ENCODE peak calls at places on chromosomes 3 and 15, in ten cellular contexts. H is lower lobe of right lung, J is kidney, R is tibial artery, T is cardiac muscle cell, G is psoas muscle, P is A673, I is MM.1S, Z is mucosa of descending colon, D is breast epithelium. X is an unnamed sample.

GRCh38 chr3:48140284-48140683 is 47.9 kb downstream of the CDC25A start:
- DNase-seq in P (no peak), I (no peak), R (no peak), D (no peak), J (no peak), G (no peak), Z (no peak), H (no peak), T (peak), X (no peak)

GRCh38 chr3:172713316-172713715 is 2.4 kb upstream of the NCEH1 start:
- DNase-seq in J (no peak), R (peak), D (no peak), Z (no peak), P (no peak), G (no peak), H (no peak), I (no peak), T (no peak), X (no peak)

GRCh38 chr3:115784739-115785571 is 161.6 kb downstream of the GAP43 start:
- DNase-seq in G (no peak), R (no peak), I (no peak), Z (no peak), T (no peak), H (no peak), D (no peak), P (no peak), J (no peak), X (no peak)

GRCh38 chr3:97612632-97613031 is 151.9 kb upstream of the ARL6 start:
- DNase-seq in J (no peak), I (no peak), H (no peak), Z (no peak), G (no peak), T (no peak), P (no peak), R (no peak), D (no peak), X (no peak)

GRCh38 chr3:129837057-129837631 is 56.4 kb downstream of the TMCC1 start:
- DNase-seq in G (no peak), D (no peak), J (no peak), R (no peak), P (peak), I (no peak), Z (no peak), H (no peak), T (peak), X (no peak)

GRCh38 chr3:111861396-111861795 is 2.3 kb downstream of the PHLDB2 start:
- DNase-seq in I (no peak), H (no peak), J (no peak), D (no peak), P (no peak), G (no peak), T (no peak), R (no peak), Z (no peak), X (no peak)

GRCh38 chr3:59680916-59681315 is 631.1 kb upstream of the CFAP20DC start:
- DNase-seq in D (no peak), Z (no peak), P (no peak), I (no peak), G (no peak), T (no peak), R (no peak), J (no peak), H (no peak), X (no peak)

GRCh38 chr15:72242775-72243370 is 11.9 kb upstream of the PKM start:
- DNase-seq in T (no peak), J (no peak), Z (no peak), G (no peak), I (no peak), H (no peak), P (peak), R (no peak), D (no peak), X (no peak)

GRCh38 chr15:71493526-71493925 is 316.8 kb upstream of the NR2E3 start:
- DNase-seq in I (no peak), R (no peak), Z (no peak), G (no peak), P (no peak), J (no peak), T (no peak), D (no peak), H (no peak), X (no peak)

GRCh38 chr15:63236272-63236671 is 41.1 kb upstream of the APH1B start:
- DNase-seq in R (no peak), P (no peak), Z (no peak), G (no peak), T (peak), D (no peak), I (no peak), H (no peak), J (no peak), X (no peak)

GRCh38 chr15:71648095-71648494 is 162.3 kb upstream of the NR2E3 start:
- DNase-seq in I (no peak), H (no peak), D (no peak), G (no peak), P (no peak), R (no peak), Z (no peak), J (no peak), T (no peak), X (no peak)

GRCh38 chr15:40807888-40808194 is 568 bp upstream of the DNAJC17 start:
- DNase-seq in G (no peak), R (no peak), Z (peak), J (no peak), T (no peak), P (no peak), I (no peak), D (no peak), H (no peak), X (no peak)

GRCh38 chr3:171195686-171196085 is 169.2 kb upstream of the SLC2A2 start:
- DNase-seq in P (no peak), H (no peak), J (no peak), Z (no peak), R (no peak), I (no peak), G (no peak), D (no peak), T (peak), X (no peak)

GRCh38 chr15:39181901-39182300 is 399.0 kb upstream of the THBS1 start:
- DNase-seq in P (no peak), T (no peak), J (no peak), Z (no peak), R (no peak), I (no peak), H (no peak), D (no peak), G (no peak), X (no peak)

GRCh38 chr3:169769287-169770181 is at the start of gene ACTRT3:
- DNase-seq in D (peak), G (peak), R (peak), I (peak), T (peak), Z (peak), P (peak), J (peak), H (peak), X (peak)

GRCh38 chr15:73972984-73973682 is 19.0 kb downstream of the STOML1 start:
- DNase-seq in I (peak), T (peak), Z (peak), P (peak), R (peak), G (peak), D (peak), J (peak), H (peak), X (peak)

GRCh38 chr3:75782506-75782905 is 2.8 kb downstream of the ZNF717 start:
- DNase-seq in J (no peak), I (no peak), R (no peak), D (no peak), T (no peak), G (no peak), H (no peak), Z (no peak), P (no peak), X (no peak)

GRCh38 chr3:128056258-128056657 is 4.0 kb downstream of the SEC61A1 start:
- DNase-seq in P (no peak), R (no peak), J (no peak), D (no peak), I (no peak), G (no peak), Z (no peak), T (no peak), H (no peak), X (no peak)

GRCh38 chr15:69451951-69452701 is 492 bp upstream of the RPLP1 start:
- DNase-seq in J (peak), P (peak), H (peak), T (peak), Z (no peak), I (peak), R (no peak), G (peak), D (no peak), X (no peak)

GRCh38 chr3:76044601-76045600 is 259.6 kb upstream of the ZNF717 start:
- DNase-seq in H (no peak), P (peak), D (no peak), Z (no peak), R (peak), I (peak), T (peak), G (no peak), J (no peak), X (no peak)

GRCh38 chr3:2741520-2741919 is 368.7 kb downstream of the IL5RA start:
- DNase-seq in T (no peak), Z (no peak), R (no peak), D (no peak), P (no peak), H (no peak), J (no peak), I (no peak), G (no peak), X (no peak)

GRCh38 chr3:124529826-124530571 is 200.3 kb upstream of the UMPS start:
- DNase-seq in P (peak), T (no peak), G (no peak), I (no peak), D (peak), J (no peak), R (no peak), Z (no peak), H (no peak), X (peak)

GRCh38 chr3:171679011-171679492 is 131.2 kb downstream of the PLD1 start:
- DNase-seq in H (no peak), T (no peak), I (no peak), D (no peak), Z (no peak), R (no peak), G (no peak), J (no peak), P (no peak), X (no peak)

GRCh38 chr3:8482960-8483665 is 18.5 kb upstream of the LMCD1 start:
- DNase-seq in J (peak), T (peak), R (peak), I (no peak), D (peak), H (peak), P (peak), G (peak), Z (peak), X (peak)

GRCh38 chr3:148582126-148582525 is 115.6 kb upstream of the AGTR1 start:
- DNase-seq in R (peak), J (no peak), D (no peak), P (no peak), Z (no peak), I (no peak), T (no peak), H (no peak), G (no peak), X (no peak)

GRCh38 chr3:10515396-10515795 is 10.0 kb upstream of the ATP2B2 start:
- DNase-seq in T (no peak), J (no peak), D (no peak), P (no peak), I (no peak), Z (no peak), G (no peak), R (no peak), H (no peak), X (no peak)

GRCh38 chr3:177401375-177401774 is 204.1 kb upstream of the TBL1XR1 start:
- DNase-seq in Z (no peak), P (no peak), T (no peak), R (no peak), D (no peak), J (no peak), I (no peak), H (no peak), G (no peak), X (no peak)

GRCh38 chr3:71153753-71154152 is 429.8 kb downstream of the FOXP1 start:
- DNase-seq in G (no peak), H (no peak), I (no peak), R (no peak), P (no peak), Z (no peak), J (no peak), T (no peak), D (no peak), X (no peak)

GRCh38 chr3:30003741-30004140 is 602.7 kb upstream of the TGFBR2 start:
- DNase-seq in Z (no peak), I (no peak), T (no peak), H (no peak), G (no peak), J (no peak), P (no peak), R (no peak), D (no peak), X (no peak)
- TF ChIP-seq CTCF in Z (no peak), I (no peak), T (no peak), H (no peak), G (no peak), J (no peak), P (no peak), R (no peak), D (no peak), X (no peak)

GRCh38 chr15:57280464-57280863 is 95.8 kb upstream of the CGNL1 start:
- DNase-seq in T (no peak), Z (no peak), R (no peak), D (no peak), J (no peak), H (no peak), G (no peak), I (no peak), P (no peak), X (no peak)

GRCh38 chr15:57278439-57278838 is 97.9 kb upstream of the CGNL1 start:
- DNase-seq in T (no peak), P (no peak), R (no peak), J (no peak), D (no peak), I (no peak), G (no peak), H (no peak), Z (no peak), X (no peak)

GRCh38 chr15:57283774-57284508 is 92.4 kb upstream of the CGNL1 start:
- DNase-seq in H (no peak), Z (no peak), R (no peak), T (peak), D (no peak), J (no peak), G (no peak), I (no peak), P (no peak), X (no peak)

GRCh38 chr15:57284535-57284934 is 91.8 kb upstream of the CGNL1 start:
- DNase-seq in J (no peak), T (no peak), P (no peak), Z (no peak), D (no peak), H (no peak), I (no peak), G (no peak), R (no peak), X (no peak)

GRCh38 chr15:57281357-57281756 is 94.9 kb upstream of the CGNL1 start:
- DNase-seq in R (no peak), P (no peak), J (no peak), T (no peak), H (no peak), G (no peak), I (no peak), D (no peak), Z (no peak), X (no peak)
- H3K4me3 ChIP-seq in R (no peak), P (no peak), J (no peak), T (no peak), H (no peak), G (no peak), I (no peak), D (no peak), Z (no peak), X (no peak)

GRCh38 chr3:21894459-21895083 is 143.6 kb upstream of the ZNF385D start:
- DNase-seq in G (no peak), R (no peak), I (peak), H (no peak), Z (no peak), P (no peak), D (no peak), T (peak), J (no peak), X (no peak)
- TF ChIP-seq CTCF in G (peak), R (peak), I (peak), H (peak), Z (no peak), P (peak), D (peak), T (peak), J (peak), X (peak)

DNA sequence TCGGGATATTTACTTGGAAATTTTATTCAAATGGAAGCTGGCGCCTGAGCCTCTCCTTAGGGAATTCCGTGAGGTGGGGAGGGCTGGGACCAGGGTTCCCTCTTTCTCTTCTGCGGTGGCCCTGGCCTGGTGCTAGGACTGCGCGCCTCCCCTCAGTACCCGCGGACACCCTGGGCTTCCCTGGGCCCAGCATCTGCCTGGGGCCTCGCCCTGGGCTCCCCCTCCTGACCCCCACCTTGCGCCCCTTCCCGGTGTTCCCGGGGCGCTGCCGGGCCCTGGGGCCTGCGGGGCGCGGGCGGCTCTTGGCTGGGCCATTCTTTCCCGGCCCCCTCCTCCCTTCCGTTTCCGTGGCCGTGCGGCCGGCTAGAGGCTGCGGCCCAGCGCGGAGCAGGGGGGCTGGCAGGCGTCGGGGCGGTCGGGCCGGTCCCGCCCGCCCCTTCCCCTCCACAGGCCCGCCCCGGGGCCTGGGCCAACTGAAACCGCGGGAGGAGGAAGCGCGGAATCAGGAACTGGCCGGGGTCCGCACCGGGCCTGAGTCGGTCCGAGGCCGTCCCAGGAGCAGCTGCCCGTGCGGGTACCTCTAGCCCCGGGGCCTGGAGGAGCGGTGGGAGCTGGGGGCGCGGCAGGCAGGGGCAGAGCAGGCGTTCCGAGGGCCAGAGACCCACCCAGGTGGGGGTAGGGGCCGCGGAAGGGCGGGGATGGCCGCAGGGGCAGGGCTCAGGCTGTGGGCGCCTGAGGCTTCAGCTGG is at the start of gene FES:
- DNase-seq in Z (peak), H (peak), I (no peak), G (peak), J (peak), R (peak), P (no peak), T (peak), D (no peak), X (no peak)
- H3K4me3 ChIP-seq in Z (no peak), H (peak), I (no peak), G (peak), J (peak), R (peak), P (no peak), T (no peak), D (peak), X (peak)

DNA sequence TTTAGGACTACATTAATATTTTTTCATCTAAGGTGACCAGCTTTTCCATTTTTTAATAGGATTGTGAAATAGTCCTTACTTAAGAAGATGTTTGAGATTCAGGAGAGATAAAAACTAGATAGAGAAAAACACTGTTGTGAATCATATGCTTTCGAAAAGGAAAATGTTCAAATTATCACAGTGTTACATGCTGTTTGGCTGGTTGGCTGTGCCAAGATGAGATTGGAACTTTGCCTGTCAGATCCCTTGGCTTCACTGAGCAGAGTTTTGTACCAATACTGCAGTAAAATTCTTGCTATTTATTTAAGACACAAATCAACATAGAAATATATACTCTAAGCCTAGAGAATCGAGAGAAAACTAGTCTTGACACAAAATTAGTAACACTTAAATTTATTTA is 117.2 kb downstream of the OXSM start:
- DNase-seq in R (no peak), J (no peak), T (no peak), D (no peak), I (no peak), P (no peak), H (no peak), Z (no peak), G (no peak), X (no peak)
- TF ChIP-seq CTCF in R (no peak), J (no peak), T (no peak), D (no peak), I (no peak), P (no peak), H (no peak), Z (no peak), G (no peak), X (no peak)

DNA sequence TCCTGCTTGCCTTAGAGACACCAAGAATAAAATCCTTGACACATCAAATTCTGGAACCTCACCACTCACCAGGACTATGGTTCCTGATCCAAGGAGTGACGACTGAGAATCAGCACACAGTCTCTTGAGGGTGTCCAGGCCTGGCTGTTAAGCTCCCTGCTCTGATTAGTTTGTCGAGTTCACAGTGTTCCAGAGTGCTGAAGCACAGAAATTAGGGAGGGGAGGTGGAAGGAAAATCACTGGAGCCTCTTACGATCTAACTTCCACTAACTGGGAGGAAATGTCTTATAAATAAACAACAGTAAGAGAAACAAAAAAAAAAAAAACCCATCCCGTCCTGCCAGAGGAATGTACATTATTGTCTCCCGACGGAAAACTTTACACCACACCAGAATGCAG is 330.2 kb downstream of the TIGIT start:
- DNase-seq in P (no peak), J (peak), I (no peak), G (peak), D (no peak), T (peak), H (no peak), R (peak), Z (no peak), X (no peak)
- H3K4me3 ChIP-seq in P (no peak), J (peak), I (no peak), G (peak), D (peak), T (no peak), H (peak), R (peak), Z (no peak), X (peak)

GRCh38 chr3:64685331-64685799 is 2.4 kb downstream of the ADAMTS9 start:
- DNase-seq in Z (peak), P (no peak), H (peak), G (no peak), J (no peak), D (no peak), T (peak), I (no peak), R (peak), X (no peak)

GRCh38 chr3:64687381-64687780 is 419 bp downstream of the ADAMTS9 start:
- DNase-seq in R (no peak), J (no peak), P (no peak), D (no peak), I (no peak), G (peak), T (no peak), Z (no peak), H (no peak), X (no peak)

GRCh38 chr3:64685800-64686445 is 1.9 kb downstream of the ADAMTS9 start:
- DNase-seq in T (peak), G (peak), R (peak), J (peak), P (peak), Z (peak), H (peak), D (peak), I (no peak), X (peak)

GRCh38 chr3:64687781-64688515 is at the start of gene ADAMTS9:
- DNase-seq in G (peak), I (no peak), R (peak), H (peak), Z (peak), J (peak), P (peak), D (peak), T (peak), X (no peak)

GRCh38 chr3:64686446-64686908 is 1.3 kb downstream of the ADAMTS9 start:
- DNase-seq in I (peak), D (no peak), P (peak), R (no peak), G (no peak), J (no peak), T (no peak), Z (peak), H (peak), X (no peak)
- TF ChIP-seq CTCF in I (no peak), D (no peak), P (no peak), R (no peak), G (no peak), J (no peak), T (no peak), Z (no peak), H (no peak), X (no peak)

X was measured in dorsolateral prefrontal cortex.